ENCODE peak calls at places on chromosomes 12 and 14, in seven cellular contexts. O is SK-N-SH, L is esophagus muscularis mucosa, N is ovary, K is tibial nerve, H is A549, Z is transverse colon. I is an unnamed sample.

GRCh38 chr12:104669851-104670337 is 213.1 kb downstream of the CHST11 start:
- DNase-seq in N (peak), H (no peak), L (no peak), Z (peak), K (no peak), O (no peak), I (peak)

GRCh38 chr12:4287325-4288290 is 14.0 kb downstream of the CCND2 start:
- DNase-seq in L (no peak), N (no peak), O (no peak), K (no peak), Z (no peak), H (no peak), I (no peak)

GRCh38 chr12:17266856-17267255 is 660.9 kb upstream of the LMO3 start:
- DNase-seq in K (no peak), H (no peak), N (no peak), O (no peak), Z (no peak), L (no peak), I (no peak)

GRCh38 chr14:82963756-82964155 is 1430.1 kb upstream of the SEL1L start:
- DNase-seq in N (no peak), H (no peak), Z (no peak), L (no peak), K (no peak), O (no peak), I (no peak)

GRCh38 chr14:39581474-39581873 is 149.2 kb upstream of the FBXO33 start:
- DNase-seq in O (no peak), L (no peak), K (no peak), N (no peak), Z (no peak), H (no peak), I (no peak)

GRCh38 chr14:60272177-60272576 is 23.2 kb downstream of the PPM1A start:
- DNase-seq in N (no peak), Z (no peak), O (no peak), H (no peak), L (no peak), K (no peak), I (no peak)

GRCh38 chr14:68384335-68384734 is 408.5 kb downstream of the ZFP36L1 start:
- DNase-seq in O (no peak), K (no peak), L (no peak), Z (peak), N (no peak), H (no peak), I (peak)

GRCh38 chr12:18797604-18798003 is 59.7 kb downstream of the CAPZA3 start:
- DNase-seq in H (no peak), K (no peak), L (no peak), N (no peak), Z (no peak), O (no peak), I (no peak)

GRCh38 chr12:85369365-85370154 is 89.5 kb downstream of the ALX1 start:
- DNase-seq in H (no peak), O (no peak), N (no peak), L (no peak), K (no peak), Z (no peak), I (no peak)

GRCh38 chr14:23327947-23328744 is 6.9 kb downstream of the PABPN1 start:
- DNase-seq in L (no peak), O (peak), H (peak), N (peak), K (peak), Z (peak), I (peak)

GRCh38 chr14:103130965-103131364 is 7.7 kb downstream of the TNFAIP2 start:
- DNase-seq in L (no peak), Z (no peak), O (peak), N (peak), K (no peak), H (no peak), I (peak)

GRCh38 chr14:97180304-97181200 is 383.4 kb downstream of the VRK1 start:
- DNase-seq in Z (no peak), L (peak), H (peak), O (no peak), K (no peak), N (no peak), I (no peak)

GRCh38 chr12:110741795-110742717 is 635 bp downstream of the PPP1CC start:
- DNase-seq in Z (peak), K (no peak), N (no peak), H (peak), L (no peak), O (peak), I (peak)

GRCh38 chr12:6764011-6764828 is 1.9 kb upstream of the PTMS start:
- DNase-seq in L (peak), K (peak), Z (peak), O (peak), H (peak), N (peak), I (peak)

GRCh38 chr14:73723799-73724621 is 9.8 kb upstream of the PNMA1 start:
- DNase-seq in N (peak), H (peak), O (peak), K (peak), L (peak), Z (no peak), I (peak)

GRCh38 chr14:36655054-36655381 is 6.6 kb upstream of the PAX9 start:
- DNase-seq in O (no peak), L (no peak), K (no peak), N (no peak), Z (no peak), H (no peak), I (no peak)

GRCh38 chr12:131753757-131754156 is 42.9 kb downstream of the SFSWAP start:
- DNase-seq in K (no peak), O (no peak), L (no peak), N (no peak), Z (no peak), H (no peak), I (no peak)

GRCh38 chr12:14981049-14981448 is 8.2 kb downstream of the PDE6H start:
- DNase-seq in O (no peak), H (no peak), Z (no peak), K (no peak), N (no peak), L (no peak), I (no peak)

GRCh38 chr12:91813701-91814100 is 331.9 kb downstream of the BTG1 start:
- DNase-seq in O (no peak), L (no peak), H (no peak), N (no peak), K (no peak), Z (no peak), I (no peak)

GRCh38 chr12:46585854-46586621 is 213.5 kb upstream of the SLC38A2 start:
- DNase-seq in Z (peak), L (no peak), O (no peak), H (peak), N (no peak), K (no peak), I (no peak)

GRCh38 chr12:124651508-124652273 is 84.3 kb upstream of the NCOR2 start:
- DNase-seq in Z (no peak), L (no peak), N (no peak), H (no peak), K (no peak), O (peak), I (no peak)

GRCh38 chr12:46692606-46693005 is 133.2 kb downstream of the SLC38A4 start:
- DNase-seq in L (no peak), H (no peak), N (no peak), K (no peak), O (no peak), Z (no peak), I (no peak)

GRCh38 chr12:80632835-80633234 is 74.6 kb upstream of the MYF6 start:
- DNase-seq in O (peak), N (no peak), Z (no peak), H (peak), K (no peak), L (no peak), I (no peak)

GRCh38 chr12:54358945-54359761 is 5.1 kb downstream of the GPR84 start:
- DNase-seq in Z (peak), N (peak), O (peak), K (peak), H (peak), L (peak), I (peak)

GRCh38 chr12:64256166-64256800 is 34.2 kb upstream of the KICS2 start:
- DNase-seq in O (peak), Z (no peak), K (no peak), N (no peak), L (no peak), H (peak), I (no peak)

GRCh38 chr12:51401486-51401885 is 10.3 kb upstream of the GALNT6 start:
- DNase-seq in K (no peak), L (no peak), H (no peak), N (no peak), Z (no peak), O (no peak), I (no peak)

GRCh38 chr14:101480022-101480746 is 81.1 kb upstream of the DIO3 start:
- DNase-seq in Z (no peak), H (no peak), N (peak), L (no peak), K (no peak), O (no peak), I (peak)

GRCh38 chr14:59376691-59377090 is 88.5 kb downstream of the GPR135 start:
- DNase-seq in H (no peak), N (no peak), L (no peak), O (no peak), Z (no peak), K (no peak), I (no peak)

GRCh38 chr12:2284857-2285256 is 232.1 kb downstream of the CACNA1C start:
- DNase-seq in L (no peak), H (peak), O (peak), Z (peak), K (peak), N (peak), I (peak)

GRCh38 chr14:21768116-21768874 is 94.7 kb upstream of the OR4E1 start:
- DNase-seq in L (no peak), N (no peak), Z (no peak), K (no peak), O (peak), H (peak), I (no peak)

DNA sequence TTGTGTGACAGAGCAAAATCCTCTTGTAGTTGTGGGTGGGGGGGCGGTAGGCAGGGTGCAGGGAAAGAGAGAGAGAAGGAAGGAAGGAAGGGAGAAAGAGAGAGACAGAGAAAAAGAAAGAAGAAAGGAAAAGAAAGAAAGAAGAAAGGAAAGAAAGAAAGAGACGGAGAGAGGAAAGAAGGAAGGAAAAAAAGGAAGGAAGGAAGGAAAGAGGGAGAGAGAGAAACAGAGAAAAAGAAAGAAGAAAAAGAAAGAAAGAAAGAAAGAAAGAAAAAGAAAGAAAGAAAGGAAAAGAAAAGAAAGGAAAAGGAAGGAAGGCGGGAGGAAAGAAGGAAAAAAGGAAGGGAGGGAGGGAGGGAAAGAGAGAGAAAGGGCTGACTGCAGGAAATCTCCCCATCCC is 17.6 kb upstream of the FAIM2 start:
- DNase-seq in K (no peak), L (no peak), O (no peak), N (no peak), Z (no peak), H (no peak), I (no peak)
- TF ChIP-seq EP300 in K (no peak), L (no peak), O (no peak), N (no peak), Z (no peak), H (no peak), I (no peak)

DNA sequence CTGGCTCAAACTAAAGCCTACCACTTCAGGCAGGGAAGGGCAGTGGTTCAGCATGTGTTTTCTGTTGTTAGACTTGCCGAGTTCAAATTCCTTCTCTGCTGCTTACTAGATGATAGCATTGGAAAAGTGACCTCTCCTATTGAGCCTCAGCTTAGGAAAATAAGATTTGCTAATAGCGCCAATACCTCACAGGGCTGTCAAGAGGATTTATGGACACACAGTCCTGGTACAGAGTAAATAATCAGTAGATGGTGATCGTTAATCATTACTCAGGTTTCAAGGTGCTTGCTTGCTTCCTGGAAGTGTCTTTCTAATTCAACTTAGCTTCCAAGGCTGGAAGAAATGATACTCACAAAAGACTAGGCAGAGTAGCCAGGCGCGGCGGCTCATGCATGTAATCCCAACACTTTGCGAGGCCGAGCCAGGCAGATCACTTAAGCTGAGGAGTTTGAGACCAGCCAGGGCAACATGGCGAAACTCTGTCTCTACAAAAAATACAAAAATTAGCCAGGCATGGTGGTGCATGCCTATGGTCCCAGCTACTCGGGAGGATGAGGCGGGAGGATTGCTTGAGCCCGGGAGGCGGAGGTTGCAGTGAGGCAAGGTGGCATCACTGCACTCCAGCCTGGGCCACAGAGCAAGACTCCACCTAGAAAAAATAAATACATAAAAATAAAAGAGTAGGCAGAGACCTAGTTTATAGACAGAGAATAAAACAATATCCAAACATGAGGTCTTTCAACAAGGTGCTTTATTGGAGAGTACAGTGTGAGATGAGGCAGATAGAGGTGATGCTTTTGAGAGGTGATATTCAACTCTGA is 6.0 kb downstream of the PLA2G1B start:
- DNase-seq in L (no peak), K (no peak), N (no peak), Z (peak), H (peak), O (no peak), I (no peak)
- TF ChIP-seq EP300 in L (no peak), K (no peak), N (no peak), Z (no peak), H (no peak), O (no peak), I (no peak)

GRCh38 chr12:13100882-13101769 is 2.3 kb downstream of the GSG1 start:
- DNase-seq in O (peak), Z (peak), N (peak), K (peak), L (peak), H (peak), I (peak)
- TF ChIP-seq EP300 in O (no peak), Z (peak), N (peak), K (peak), L (peak), H (no peak), I (peak)

DNA sequence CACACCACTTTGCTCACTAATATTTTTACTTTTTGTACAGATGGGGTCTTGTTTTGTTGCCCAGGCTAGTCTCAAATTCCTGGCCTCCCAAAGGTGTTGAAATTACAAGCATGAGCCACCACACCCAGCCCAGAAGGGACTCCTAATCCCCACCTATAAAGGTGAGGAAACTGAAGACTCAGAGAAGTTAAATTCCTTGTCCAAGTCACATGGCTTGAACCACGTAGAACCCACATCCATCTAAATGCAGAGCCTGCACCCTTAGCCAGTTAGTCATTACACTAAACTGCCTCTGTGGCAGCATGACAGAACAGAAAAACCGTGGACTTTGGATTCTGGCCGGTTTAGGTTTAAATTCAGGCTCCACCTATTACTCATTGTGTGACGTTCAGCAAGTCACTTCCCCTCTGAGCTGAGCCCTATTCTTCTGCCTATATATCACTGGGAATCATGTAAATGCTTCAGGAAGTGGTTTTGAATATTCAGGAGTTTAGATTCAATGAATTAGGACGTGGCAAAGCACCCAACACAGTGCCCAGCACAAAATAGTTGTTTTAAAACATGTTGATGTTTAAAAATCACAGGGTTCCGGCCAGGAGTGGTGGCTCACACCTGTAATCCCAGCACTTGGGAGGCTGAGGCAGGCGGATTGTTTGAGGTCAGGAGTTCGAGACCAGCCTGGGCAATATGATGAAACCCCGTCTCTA is 3.0 kb upstream of the CORO1C start:
- DNase-seq in L (no peak), O (no peak), N (no peak), Z (peak), H (peak), K (no peak), I (no peak)
- TF ChIP-seq EP300 in L (no peak), O (no peak), N (no peak), Z (no peak), H (no peak), K (no peak), I (no peak)

I was measured in sigmoid colon.